ENCODE peak calls at places on chromosomes 16 and 17, in ten cellular contexts. N is transverse colon, Y is sigmoid colon, A is suprapubic skin, S is stomach, E is endothelial cell of umbilical vein, Z is HCT116, K is SK-N-SH, X is H1, H is breast epithelium. U is an unnamed sample.

GRCh38 chr17:9037741-9038140 is 16.4 kb downstream of the NTN1 start:
- DNase-seq in N (no peak), Y (no peak), A (no peak), S (no peak), E (no peak), Z (no peak), K (no peak), X (no peak), H (no peak), U (no peak)

GRCh38 chr17:63431939-63432804 is 13.9 kb downstream of the CYB561 start:
- DNase-seq in N (peak), Y (no peak), A (no peak), S (no peak), E (peak), Z (no peak), K (peak), X (no peak), H (no peak), U (peak)

GRCh38 chr17:36864230-36864629 is 73.0 kb upstream of the LHX1 start:
- DNase-seq in N (no peak), Y (no peak), A (no peak), S (no peak), E (no peak), Z (no peak), K (peak), X (no peak), H (no peak), U (no peak)

GRCh38 chr17:27414271-27414670 is 42.0 kb upstream of the KSR1 start:
- DNase-seq in N (no peak), Y (no peak), A (peak), S (no peak), E (no peak), Z (no peak), K (no peak), X (no peak), H (no peak), U (no peak)

GRCh38 chr17:17737938-17738894 is 57.0 kb downstream of the RAI1 start:
- DNase-seq in N (peak), Y (no peak), A (no peak), S (peak), E (no peak), Z (no peak), K (peak), X (peak), H (peak), U (peak)

GRCh38 chr17:11506635-11507034 is 91.6 kb upstream of the DNAH9 start:
- DNase-seq in N (no peak), Y (no peak), A (no peak), S (no peak), E (no peak), Z (no peak), K (no peak), X (peak), H (no peak), U (no peak)

GRCh38 chr16:24988593-24989338 is 26.4 kb downstream of the ARHGAP17 start:
- DNase-seq in N (peak), Y (no peak), A (no peak), S (peak), E (peak), Z (peak), K (peak), X (no peak), H (no peak), U (peak)

GRCh38 chr16:16099320-16099719 is 124.0 kb downstream of the ABCC6 start:
- DNase-seq in N (no peak), Y (no peak), A (no peak), S (no peak), E (no peak), Z (no peak), K (no peak), X (no peak), H (no peak), U (peak)

GRCh38 chr16:71520550-71520949 is 5.7 kb upstream of the CHST4 start:
- DNase-seq in N (no peak), Y (no peak), A (no peak), S (no peak), E (no peak), Z (no peak), K (no peak), X (no peak), H (no peak), U (no peak)

DNA sequence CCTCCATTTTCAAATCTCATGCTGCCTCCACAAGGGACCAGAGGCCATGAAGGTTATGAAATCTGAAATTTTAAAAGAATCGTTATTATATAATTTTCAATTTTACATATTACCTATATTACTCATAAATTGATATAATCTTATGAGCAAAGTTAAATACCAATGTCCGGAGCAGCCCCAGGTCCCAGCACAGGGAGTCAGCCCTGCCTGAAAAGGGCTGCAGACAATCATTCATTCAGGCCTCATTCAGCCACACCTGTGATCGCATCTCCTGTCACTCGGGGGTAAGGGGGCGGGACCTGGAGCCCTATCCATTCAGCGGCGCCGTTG is 172.5 kb downstream of the AHSP start:
- DNase-seq in N (no peak), Y (no peak), A (peak), S (no peak), E (no peak), Z (peak), K (peak), X (no peak), H (no peak), U (no peak)
- H3K4me3 ChIP-seq in N (no peak), Y (peak), A (peak), S (peak), E (peak), Z (peak), K (peak), X (peak), H (peak), U (peak)

DNA sequence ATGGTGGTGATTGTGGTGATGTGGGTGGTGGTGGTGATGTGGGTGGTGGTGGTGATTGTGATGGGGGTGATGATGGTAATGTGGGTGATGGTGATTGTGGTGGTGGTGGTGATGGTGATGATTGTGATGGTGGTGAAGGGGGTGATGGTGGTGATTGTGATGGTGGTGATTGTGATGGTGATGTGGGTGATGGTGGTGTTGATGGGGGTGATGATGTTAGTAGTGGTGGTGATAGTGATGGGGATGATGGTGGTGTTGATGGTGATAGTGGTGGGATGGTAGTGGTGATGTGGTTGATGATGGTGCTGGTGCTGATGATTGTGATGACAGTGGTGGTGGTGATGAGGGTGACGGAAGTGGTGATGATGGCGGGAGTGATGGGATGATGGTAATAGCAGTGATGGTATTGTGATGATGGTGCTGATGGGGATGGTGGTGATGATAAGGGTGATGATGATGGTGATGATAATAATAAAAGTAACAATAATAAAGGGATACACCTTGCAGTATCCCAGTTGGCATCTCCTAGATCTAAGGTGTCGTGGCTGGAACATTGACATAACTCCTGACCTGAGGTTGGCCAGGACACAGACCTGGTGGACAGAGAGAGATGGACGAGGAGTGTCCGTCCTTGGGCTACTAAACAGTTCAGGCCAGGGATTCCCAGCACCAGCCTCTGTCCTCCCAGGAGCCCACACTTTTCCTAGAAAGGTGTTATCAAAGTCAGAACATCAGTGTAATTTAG is 344.5 kb downstream of the SEC14L1 start:
- DNase-seq in N (no peak), Y (no peak), A (no peak), S (no peak), E (no peak), Z (no peak), K (no peak), X (no peak), H (no peak), U (no peak)
- TF ChIP-seq POLR2AphosphoS5 in N (no peak), Y (no peak), A (no peak), S (no peak), E (no peak), Z (no peak), K (no peak), X (no peak), H (no peak), U (no peak)

GRCh38 chr16:31527617-31528287 is at the start of gene AHSP:
- DNase-seq in N (no peak), Y (no peak), A (no peak), S (no peak), E (no peak), Z (no peak), K (no peak), X (no peak), H (no peak), U (no peak)
- H3K4me3 ChIP-seq in N (no peak), Y (no peak), A (peak), S (peak), E (no peak), Z (no peak), K (peak), X (peak), H (peak), U (no peak)

DNA sequence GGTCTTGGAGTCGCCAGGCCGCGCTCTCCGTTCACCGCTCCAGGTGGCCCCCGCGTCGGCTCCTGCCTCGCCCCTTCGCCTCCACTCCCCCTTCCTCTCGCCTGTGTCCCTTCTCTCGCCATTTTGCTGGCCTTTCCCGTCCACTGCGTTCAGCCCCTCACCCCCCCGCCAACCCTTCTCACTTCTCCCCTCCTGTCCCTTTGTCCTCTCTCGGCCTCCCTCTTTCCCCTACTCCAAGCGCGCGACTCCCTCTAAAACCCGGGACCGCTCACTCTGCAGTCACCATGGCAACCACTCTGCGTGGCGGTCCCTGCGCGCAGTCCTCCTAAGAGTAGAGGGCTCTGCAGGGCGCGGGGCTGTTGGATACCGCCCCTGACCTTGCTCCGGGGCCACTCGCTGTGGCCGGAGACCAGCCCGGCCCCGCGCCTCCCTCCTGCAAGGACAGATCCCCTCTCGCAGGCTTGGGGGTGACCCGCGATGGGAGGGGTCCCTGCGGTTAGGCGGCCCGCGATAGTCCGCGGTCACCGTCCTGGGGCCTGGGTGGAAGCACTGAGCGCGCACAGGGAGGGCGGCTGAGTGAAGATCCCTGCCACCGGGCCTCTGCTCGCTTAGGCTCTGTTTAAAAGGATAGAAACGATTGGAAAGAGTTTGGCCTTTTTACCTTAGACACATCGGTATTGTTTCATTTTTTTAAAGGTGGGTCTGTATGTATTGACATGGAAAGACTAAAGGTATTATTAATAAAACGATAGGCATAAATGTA is 454 bp downstream of the CCDC40 start:
- DNase-seq in N (peak), Y (no peak), A (no peak), S (no peak), E (peak), Z (no peak), K (peak), X (peak), H (no peak), U (no peak)
- TF ChIP-seq POLR2AphosphoS5 in N (no peak), Y (no peak), A (no peak), S (no peak), E (no peak), Z (no peak), K (no peak), X (no peak), H (no peak), U (no peak)

GRCh38 chr16:66750279-66751134 is 902 bp downstream of the DYNC1LI2 start:
- DNase-seq in N (no peak), Y (no peak), A (no peak), S (no peak), E (no peak), Z (no peak), K (no peak), X (no peak), H (no peak), U (no peak)

GRCh38 chr16:66751135-66751991 is at the start of gene DYNC1LI2:
- DNase-seq in N (peak), Y (peak), A (peak), S (peak), E (peak), Z (peak), K (peak), X (peak), H (peak), U (peak)

GRCh38 chr16:66752379-66752778 is 970 bp upstream of the DYNC1LI2 start:
- DNase-seq in N (no peak), Y (no peak), A (no peak), S (no peak), E (no peak), Z (no peak), K (no peak), X (no peak), H (no peak), U (no peak)

GRCh38 chr16:66752958-66753357 is 1.5 kb upstream of the DYNC1LI2 start:
- DNase-seq in N (no peak), Y (no peak), A (no peak), S (no peak), E (no peak), Z (no peak), K (no peak), X (no peak), H (no peak), U (no peak)

GRCh38 chr16:66751992-66752322 is 548 bp upstream of the DYNC1LI2 start:
- DNase-seq in N (no peak), Y (no peak), A (no peak), S (no peak), E (no peak), Z (no peak), K (no peak), X (no peak), H (no peak), U (no peak)
- H3K4me3 ChIP-seq in N (no peak), Y (peak), A (peak), S (peak), E (no peak), Z (peak), K (peak), X (no peak), H (peak), U (peak)

GRCh38 chr17:19403021-19403420 is 8.0 kb upstream of the RNF112 start:
- DNase-seq in N (no peak), Y (peak), A (no peak), S (no peak), E (no peak), Z (no peak), K (no peak), X (no peak), H (no peak), U (no peak)

GRCh38 chr17:19399750-19400450 is 11.1 kb upstream of the RNF112 start:
- DNase-seq in N (no peak), Y (no peak), A (peak), S (no peak), E (no peak), Z (no peak), K (no peak), X (no peak), H (no peak), U (no peak)

GRCh38 chr17:19397556-19398041 is 10.6 kb upstream of the MFAP4 start:
- DNase-seq in N (peak), Y (no peak), A (peak), S (no peak), E (no peak), Z (no peak), K (no peak), X (peak), H (peak), U (no peak)

GRCh38 chr17:19401321-19402010 is 9.6 kb upstream of the RNF112 start:
- DNase-seq in N (peak), Y (peak), A (no peak), S (no peak), E (no peak), Z (no peak), K (no peak), X (no peak), H (no peak), U (no peak)

GRCh38 chr17:19398301-19399181 is 11.6 kb upstream of the MFAP4 start:
- DNase-seq in N (peak), Y (peak), A (peak), S (peak), E (peak), Z (no peak), K (peak), X (no peak), H (no peak), U (no peak)
- TF ChIP-seq POLR2AphosphoS5 in N (peak), Y (peak), A (no peak), S (peak), E (no peak), Z (no peak), K (no peak), X (no peak), H (peak), U (no peak)

DNA sequence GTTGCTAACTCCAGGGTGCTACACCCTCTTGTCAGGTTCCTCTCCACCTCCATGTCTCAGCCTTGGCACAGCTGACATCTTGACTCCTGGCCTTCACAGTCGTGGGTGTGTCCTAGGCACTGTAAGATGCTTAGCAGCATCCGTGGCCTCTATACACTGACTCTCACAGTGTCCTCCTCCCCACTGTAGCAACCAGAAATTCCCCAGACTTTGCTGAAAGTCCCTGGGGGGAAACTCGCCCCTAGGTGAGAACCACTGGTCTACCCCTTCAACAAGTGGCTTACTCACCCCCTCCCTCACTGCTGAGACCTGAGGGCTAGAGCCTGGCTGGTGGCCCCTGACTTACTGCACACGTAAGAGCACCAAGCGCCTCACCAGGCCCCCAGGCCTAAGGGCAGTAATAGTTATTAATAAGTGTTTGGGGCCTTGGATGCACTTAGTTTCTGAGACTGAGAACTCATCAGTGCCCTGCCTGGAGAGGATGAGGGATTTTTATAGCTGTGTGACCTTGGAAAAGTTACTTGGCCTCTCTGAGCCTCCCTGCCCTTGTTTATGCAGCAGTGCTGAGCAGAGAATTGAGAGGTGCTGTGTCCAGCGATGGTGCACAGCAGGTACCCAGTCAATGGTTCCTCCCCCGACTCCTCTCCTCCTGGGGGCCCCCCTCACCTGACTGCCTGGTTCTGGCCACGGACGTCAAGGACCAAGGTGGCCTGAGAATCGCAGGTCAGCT is 67.1 kb downstream of the RMI2 start:
- DNase-seq in N (no peak), Y (no peak), A (no peak), S (no peak), E (no peak), Z (no peak), K (no peak), X (no peak), H (no peak), U (no peak)
- H3K4me3 ChIP-seq in N (no peak), Y (no peak), A (no peak), S (no peak), E (no peak), Z (no peak), K (no peak), X (no peak), H (no peak), U (no peak)

GRCh38 chr17:6064855-6065254 is 5.3 kb upstream of the WSCD1 start:
- DNase-seq in N (no peak), Y (no peak), A (no peak), S (no peak), E (no peak), Z (no peak), K (no peak), X (no peak), H (no peak), U (no peak)
- TF ChIP-seq POLR2AphosphoS5 in N (no peak), Y (no peak), A (no peak), S (no peak), E (no peak), Z (no peak), K (no peak), X (no peak), H (no peak), U (no peak)

GRCh38 chr17:13601776-13602551 is at the start of gene HS3ST3A1:
- DNase-seq in N (peak), Y (peak), A (peak), S (no peak), E (no peak), Z (no peak), K (peak), X (peak), H (no peak), U (peak)
- H3K4me3 ChIP-seq in N (peak), Y (peak), A (peak), S (peak), E (no peak), Z (no peak), K (peak), X (peak), H (peak), U (peak)

U was measured in prostate gland.